ENCODE peak calls at places on chromosome 13, in five cellular contexts. E is heart right ventricle, T is cardiac fibroblast, A is heart left ventricle, V is stomach. Z is an unnamed sample.
A peak's percentile ranks its signal among the peaks of the same experiment; 100 is the strongest.

GRCh38 chr13:113082198-113083021 is 23.2 kb upstream of the F7 start:
- DNase-seq in E (no peak), T (no peak), A (peak; percentile 25), V (no peak), Z (no peak)

GRCh38 chr13:74570834-74571233 is 436.6 kb upstream of the KLF12 start:
- DNase-seq in E (no peak), T (no peak), A (no peak), V (no peak), Z (no peak)

GRCh38 chr13:102617697-102618350 is 21.0 kb downstream of the TPP2 start:
- DNase-seq in E (no peak), T (no peak), A (no peak), V (no peak), Z (no peak)

GRCh38 chr13:30289533-30289932 is 17.8 kb downstream of the KATNAL1 start:
- DNase-seq in E (no peak), T (no peak), A (no peak), V (no peak), Z (no peak)

GRCh38 chr13:38848360-38848759 is 142.3 kb downstream of the STOML3 start:
- DNase-seq in E (no peak), T (no peak), A (no peak), V (no peak), Z (no peak)

GRCh38 chr13:94329754-94330551 is 149.5 kb downstream of the DCT start:
- DNase-seq in E (no peak), T (peak; percentile 95), A (peak; percentile 33), V (no peak), Z (no peak)

GRCh38 chr13:110001622-110002275 is 215.4 kb upstream of the IRS2 start:
- DNase-seq in E (no peak), T (peak; percentile 58), A (no peak), V (no peak), Z (no peak)

GRCh38 chr13:89748716-89749115 is 1598.8 kb upstream of the MIR17HG start:
- DNase-seq in E (no peak), T (peak; percentile 18), A (no peak), V (no peak), Z (no peak)

GRCh38 chr13:102651392-102651791 is 43.5 kb downstream of the METTL21C start:
- DNase-seq in E (no peak), T (peak; percentile 39), A (no peak), V (no peak), Z (no peak)

GRCh38 chr13:111171629-111172028 is 56.5 kb downstream of the ARHGEF7 start:
- DNase-seq in E (no peak), T (no peak), A (no peak), V (no peak), Z (no peak)

GRCh38 chr13:61654501-61654900 is 238.9 kb upstream of the PCDH20 start:
- DNase-seq in E (no peak), T (no peak), A (no peak), V (no peak), Z (no peak)

GRCh38 chr13:79085021-79085420 is 321.0 kb downstream of the RBM26 start:
- DNase-seq in E (no peak), T (no peak), A (no peak), V (no peak), Z (no peak)

GRCh38 chr13:61901946-61902541 is 486.4 kb upstream of the PCDH20 start:
- DNase-seq in E (no peak), T (no peak), A (no peak), V (no peak), Z (no peak)

GRCh38 chr13:94702181-94703041 is 9.9 kb downstream of the SOX21 start:
- DNase-seq in E (no peak), T (no peak), A (no peak), V (no peak), Z (no peak)

GRCh38 chr13:26867451-26868067 is 107.0 kb upstream of the GPR12 start:
- DNase-seq in E (no peak), T (peak; percentile 43), A (no peak), V (no peak), Z (no peak)

GRCh38 chr13:98182589-98182988 is 5.5 kb upstream of the RNF113B start:
- DNase-seq in E (no peak), T (no peak), A (no peak), V (no peak), Z (no peak)

GRCh38 chr13:73138276-73138950 is 79.6 kb downstream of the KLF5 start:
- DNase-seq in E (no peak), T (peak; percentile 15), A (no peak), V (peak; percentile 69), Z (no peak)

GRCh38 chr13:71290963-71291937 is 575.8 kb downstream of the DACH1 start:
- DNase-seq in E (peak; percentile 55), T (peak; percentile 3), A (peak; percentile 28), V (no peak), Z (no peak)

GRCh38 chr13:81304121-81304659 is 963.3 kb upstream of the SPRY2 start:
- DNase-seq in E (no peak), T (no peak), A (no peak), V (no peak), Z (no peak)

GRCh38 chr13:73816702-73817101 is 317.5 kb downstream of the KLF12 start:
- DNase-seq in E (no peak), T (no peak), A (no peak), V (no peak), Z (no peak)

GRCh38 chr13:33318037-33318436 is 32.5 kb upstream of the STARD13 start:
- DNase-seq in E (no peak), T (no peak), A (no peak), V (no peak), Z (no peak)

GRCh38 chr13:50318887-50319286 is 303.6 kb downstream of the KCNRG start:
- DNase-seq in E (no peak), T (no peak), A (no peak), V (no peak), Z (no peak)

GRCh38 chr13:84255226-84255625 is 373.0 kb upstream of the SLITRK1 start:
- DNase-seq in E (no peak), T (no peak), A (no peak), V (no peak), Z (no peak)

GRCh38 chr13:97535619-97536018 is 101.7 kb downstream of the RAP2A start:
- DNase-seq in E (no peak), T (peak; percentile 20), A (no peak), V (no peak), Z (no peak)

GRCh38 chr13:48585456-48585840 is 52.6 kb upstream of the RCBTB2 start:
- DNase-seq in E (peak; percentile 42), T (peak; percentile 88), A (no peak), V (peak; percentile 58), Z (no peak)

GRCh38 chr13:26693749-26694463 is 66.7 kb downstream of the GPR12 start:
- DNase-seq in E (no peak), T (no peak), A (no peak), V (no peak), Z (no peak)

GRCh38 chr13:112711528-112712265 is 21.9 kb downstream of the ATP11A start:
- DNase-seq in E (peak; percentile 88), T (peak; percentile 99), A (peak; percentile 92), V (peak; percentile 74), Z (no peak)

GRCh38 chr13:36244073-36244472 is 29.7 kb upstream of the SOHLH2 start:
- DNase-seq in E (no peak), T (no peak), A (no peak), V (no peak), Z (no peak)

GRCh38 chr13:80386001-80386400 is 45.1 kb upstream of the SPRY2 start:
- DNase-seq in E (no peak), T (no peak), A (no peak), V (no peak), Z (no peak)

GRCh38 chr13:52067237-52067636 is 42.7 kb downstream of the UTP14C start:
- DNase-seq in E (no peak), T (no peak), A (no peak), V (no peak), Z (no peak)

GRCh38 chr13:43879323-43880181 is at the start of the genes CCDC122 and LACC1:
- DNase-seq in E (peak; percentile 79), T (peak; percentile 86), A (peak; percentile 91), V (peak; percentile 87), Z (peak; percentile 83)

GRCh38 chr13:75633285-75633684 is 2.8 kb upstream of the LMO7 start:
- DNase-seq in E (no peak), T (peak; percentile 85), A (no peak), V (no peak), Z (no peak)

GRCh38 chr13:96662036-96662435 is 332.2 kb downstream of the OXGR1 start:
- DNase-seq in E (no peak), T (no peak), A (no peak), V (no peak), Z (no peak)

GRCh38 chr13:50412046-50412617 is 396.9 kb downstream of the KCNRG start:
- DNase-seq in E (no peak), T (no peak), A (no peak), V (no peak), Z (no peak)

GRCh38 chr13:48600374-48601364 is 53.1 kb upstream of the CYSLTR2 start:
- DNase-seq in E (no peak), T (peak; percentile 94), A (no peak), V (no peak), Z (no peak)

GRCh38 chr13:112897956-112898785 is 70.8 kb upstream of the MCF2L start:
- DNase-seq in E (no peak), T (no peak), A (peak; percentile 19), V (no peak), Z (no peak)

DNA sequence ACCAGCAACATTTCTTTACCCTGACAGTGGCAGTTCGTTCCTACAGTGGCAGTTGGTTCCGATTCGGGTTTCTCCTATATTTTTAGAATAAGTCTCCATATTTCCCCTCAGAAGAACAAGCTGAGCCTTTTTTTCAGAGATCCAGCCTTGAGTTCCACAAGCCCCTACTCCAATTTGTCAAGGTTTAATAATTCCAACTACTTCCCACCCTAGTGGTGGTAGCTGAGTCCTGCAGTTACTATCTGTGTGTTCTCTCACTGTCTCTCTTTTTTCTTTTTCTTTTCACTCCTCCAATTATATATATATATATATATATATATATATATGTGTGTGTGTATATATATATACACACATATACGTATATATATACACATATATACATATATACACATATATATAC is 1347.3 kb downstream of the PCDH9 start:
- DNase-seq in E (no peak), T (no peak), A (no peak), V (no peak), Z (no peak)
- TF ChIP-seq CTCF in E (no peak), T (peak; percentile 38), A (no peak), V (peak; percentile 7), Z (no peak)

DNA sequence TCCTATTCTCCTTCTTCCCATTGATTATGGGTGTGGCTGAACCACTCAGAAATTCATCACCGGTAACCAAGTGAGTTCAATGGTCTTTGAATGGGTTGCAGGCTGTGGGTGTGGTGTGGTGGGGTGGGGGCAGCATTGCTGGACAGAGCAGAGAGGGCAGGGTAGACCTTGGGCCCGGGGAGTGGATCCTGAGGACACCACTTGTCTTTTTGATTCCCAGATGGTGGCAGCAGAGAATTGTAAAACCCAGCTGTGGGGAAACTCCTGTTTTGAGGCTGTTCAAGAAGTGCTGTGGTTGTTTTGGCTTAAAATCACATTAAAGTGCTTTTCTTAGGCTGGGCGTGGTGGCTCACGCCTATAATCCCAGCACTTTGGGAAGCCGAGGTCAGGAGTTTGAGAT is 45.8 kb upstream of the RGCC start:
- DNase-seq in E (peak; percentile 26), T (peak; percentile 80), A (no peak), V (no peak), Z (no peak)
- TF ChIP-seq CTCF in E (peak; percentile 52), T (peak; percentile 29), A (peak; percentile 46), V (no peak), Z (no peak)

GRCh38 chr13:41107104-41107571 is 25.5 kb downstream of the KBTBD6 start:
- DNase-seq in E (no peak), T (no peak), A (no peak), V (no peak), Z (no peak)
- TF ChIP-seq CTCF in E (no peak), T (no peak), A (no peak), V (no peak), Z (no peak)

GRCh38 chr13:53206455-53206854 is 177.8 kb downstream of the OLFM4 start:
- DNase-seq in E (no peak), T (no peak), A (no peak), V (no peak), Z (no peak)
- TF ChIP-seq CTCF in E (no peak), T (peak; percentile 23), A (no peak), V (peak; percentile 34), Z (no peak)